ENCODE peak calls at places on chromosomes 12 and 14, in four cellular contexts. K, W, T and F are unnamed samples.

GRCh38 chr12:106918746-106919145 is 37.0 kb upstream of the TMEM263 start:
- DNase-seq in K (peak; percentile 9), W (no peak), T (no peak), F (no peak)

GRCh38 chr12:107631715-107632114 is 53.9 kb upstream of the PWP1 start:
- DNase-seq in K (no peak), W (no peak), T (no peak), F (no peak)

GRCh38 chr14:68888883-68889282 is 90.2 kb downstream of the ACTN1 start:
- DNase-seq in K (no peak), W (no peak), T (no peak), F (no peak)

GRCh38 chr14:92922155-92922735 is 705 bp upstream of the CHGA start:
- DNase-seq in K (no peak), W (no peak), T (no peak), F (no peak)

GRCh38 chr12:110917467-110917866 is 2.9 kb downstream of the MYL2 start:
- DNase-seq in K (peak; percentile 63), W (no peak), T (no peak), F (no peak)

GRCh38 chr12:67578976-67579661 is 69.4 kb upstream of the DYRK2 start:
- DNase-seq in K (peak; percentile 8), W (no peak), T (no peak), F (no peak)

GRCh38 chr14:79699206-79699605 is 512.1 kb downstream of the DIO2 start:
- DNase-seq in K (no peak), W (no peak), T (no peak), F (no peak)

GRCh38 chr12:119980247-119980646 is 8.8 kb upstream of the BICDL1 start:
- DNase-seq in K (no peak), W (no peak), T (no peak), F (no peak)

GRCh38 chr14:35347323-35348043 is 55.3 kb downstream of the PSMA6 start:
- DNase-seq in K (no peak), W (no peak), T (no peak), F (peak; percentile 58)

GRCh38 chr12:100699209-100699608 is 95.4 kb upstream of the ANO4 start:
- DNase-seq in K (no peak), W (no peak), T (no peak), F (no peak)

GRCh38 chr12:31728917-31729640 is at the start of gene AMN1:
- DNase-seq in K (peak; percentile 99), W (peak; percentile 99), T (peak; percentile 100), F (peak; percentile 100)

GRCh38 chr12:10153271-10154144 is 18.4 kb downstream of the OLR1 start:
- DNase-seq in K (peak; percentile 62), W (peak; percentile 87), T (peak; percentile 42), F (peak; percentile 74)

GRCh38 chr12:90280564-90281058 is 572.0 kb upstream of the ATP2B1 start:
- DNase-seq in K (peak; percentile 69), W (no peak), T (no peak), F (no peak)

GRCh38 chr14:68669644-68670343 is 123.1 kb downstream of the ZFP36L1 start:
- DNase-seq in K (no peak), W (peak; percentile 77), T (peak; percentile 59), F (no peak)

GRCh38 chr12:110745632-110746284 is 3.1 kb upstream of the PPP1CC start:
- DNase-seq in K (peak; percentile 25), W (no peak), T (no peak), F (no peak)

GRCh38 chr12:153080-153746 is 60.7 kb downstream of the SLC6A12 start:
- DNase-seq in K (peak; percentile 44), W (no peak), T (peak; percentile 38), F (peak; percentile 77)

GRCh38 chr12:164207-164606 is 49.8 kb downstream of the SLC6A12 start:
- DNase-seq in K (no peak), W (no peak), T (no peak), F (no peak)

GRCh38 chr14:103232338-103232808 is 101.7 kb upstream of the EIF5 start:
- DNase-seq in K (no peak), W (no peak), T (no peak), F (peak; percentile 65)

GRCh38 chr12:45587877-45588530 is 141.5 kb upstream of the ARID2 start:
- DNase-seq in K (no peak), W (no peak), T (no peak), F (no peak)

GRCh38 chr12:131163189-131163738 is 209.6 kb downstream of the ADGRD1 start:
- DNase-seq in K (no peak), W (no peak), T (no peak), F (no peak)

GRCh38 chr12:48779869-48780268 is 9.0 kb downstream of the ADCY6 start:
- DNase-seq in K (peak; percentile 77), W (no peak), T (peak; percentile 62), F (no peak)

GRCh38 chr12:103558879-103559278 is 28.2 kb upstream of the STAB2 start:
- DNase-seq in K (no peak), W (no peak), T (no peak), F (no peak)

GRCh38 chr12:65779091-65779642 is 45.1 kb upstream of the HMGA2 start:
- DNase-seq in K (peak; percentile 51), W (no peak), T (no peak), F (no peak)

GRCh38 chr14:65686761-65687160 is 274.2 kb downstream of the FUT8 start:
- DNase-seq in K (peak; percentile 3), W (no peak), T (no peak), F (no peak)

GRCh38 chr12:52181757-52182156 is 10.1 kb downstream of the KRT80 start:
- DNase-seq in K (peak; percentile 66), W (no peak), T (no peak), F (no peak)

GRCh38 chr14:50082784-50083466 is 33.4 kb downstream of the VCPKMT start:
- DNase-seq in K (peak; percentile 51), W (no peak), T (no peak), F (no peak)

GRCh38 chr12:3077572-3078081 is 448 bp downstream of the TSPAN9 start:
- DNase-seq in K (peak; percentile 34), W (no peak), T (peak; percentile 27), F (peak; percentile 49)

GRCh38 chr12:115771601-115772000 is 505.9 kb downstream of the MED13L start:
- DNase-seq in K (no peak), W (no peak), T (no peak), F (no peak)

GRCh38 chr12:115770643-115771042 is 506.9 kb downstream of the MED13L start:
- DNase-seq in K (no peak), W (no peak), T (no peak), F (no peak)

GRCh38 chr12:115767921-115768320 is 509.6 kb downstream of the MED13L start:
- DNase-seq in K (no peak), W (no peak), T (no peak), F (no peak)

GRCh38 chr12:115774148-115774905 is 503.2 kb downstream of the MED13L start:
- DNase-seq in K (no peak), W (no peak), T (no peak), F (peak; percentile 28)

DNA sequence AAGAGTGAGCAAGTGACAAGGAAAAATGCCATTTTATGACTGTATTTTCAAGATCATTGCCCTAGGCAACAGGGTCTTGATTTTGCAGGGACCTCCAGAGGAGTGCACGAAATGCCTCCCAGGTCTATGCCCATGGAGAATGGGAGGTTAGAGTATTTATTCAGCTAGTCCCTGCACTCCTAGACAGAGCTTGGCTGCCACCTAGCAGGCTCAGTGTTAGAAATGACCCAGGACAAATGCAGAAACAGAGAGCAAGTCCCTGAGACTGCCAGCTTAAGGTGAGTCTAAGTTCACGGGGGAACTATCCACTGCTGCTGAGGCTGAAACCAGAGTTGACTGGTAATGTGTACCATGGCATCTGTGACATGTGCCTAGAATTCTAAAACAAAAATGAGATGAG is 506.4 kb downstream of the MED13L start:
- DNase-seq in K (peak; percentile 12), W (no peak), T (no peak), F (peak; percentile 43)
- TF ChIP-seq CTCF in K (peak; percentile 9), W (no peak), T (no peak), F (no peak)

DNA sequence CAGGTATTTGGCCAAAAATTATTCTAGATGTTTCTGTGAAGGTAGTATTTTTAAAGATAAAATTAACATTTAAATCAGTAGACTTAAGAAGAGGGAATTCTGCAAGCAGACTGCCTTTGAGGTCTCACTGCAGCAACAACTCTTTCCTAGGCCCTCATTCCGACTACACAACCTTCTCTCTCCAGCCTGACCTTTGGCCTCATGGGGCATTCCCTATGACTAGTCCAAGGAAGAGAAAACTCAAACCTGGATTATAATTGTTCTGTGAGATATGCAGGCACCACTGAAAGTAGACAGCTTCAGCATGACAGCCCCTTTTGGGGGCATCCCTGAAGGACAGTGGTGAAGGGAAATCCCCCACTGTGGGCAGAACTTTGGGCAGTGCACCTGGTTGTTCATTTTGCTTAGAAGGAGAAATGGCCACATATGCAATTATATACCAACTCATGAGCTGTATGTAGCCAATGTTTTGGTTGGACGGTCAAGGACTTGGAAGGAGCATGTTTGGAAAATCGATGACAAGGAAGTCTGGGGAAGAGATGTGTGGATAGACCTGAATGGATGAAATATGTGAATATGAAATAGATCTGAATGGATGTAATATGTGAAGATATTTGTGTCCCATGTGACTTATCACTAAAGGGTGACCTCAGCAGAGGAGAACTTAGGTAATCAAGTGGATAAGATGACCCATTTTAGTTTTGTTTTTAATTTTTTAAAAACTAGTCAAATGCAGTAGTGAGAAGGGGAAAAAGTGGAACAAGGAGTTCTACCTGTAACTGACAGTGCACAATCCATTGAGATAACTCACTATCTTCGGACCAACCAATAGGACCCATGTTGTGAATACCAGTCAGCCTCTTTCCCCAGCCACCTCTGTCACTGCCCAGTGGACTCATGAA is 233.3 kb upstream of the FOXN3 start:
- DNase-seq in K (no peak), W (no peak), T (no peak), F (no peak)
- H3K4me3 ChIP-seq in K (no peak overlapping the region), W (no peak overlapping the region), T (no peak overlapping the region), F (no peak overlapping the region)

GRCh38 chr12:77537648-77538047 is 293.0 kb upstream of the NAV3 start:
- DNase-seq in K (peak; percentile 57), W (no peak), T (no peak), F (no peak)

GRCh38 chr12:77535734-77536133 is 295.0 kb upstream of the NAV3 start:
- DNase-seq in K (no peak), W (no peak), T (no peak), F (no peak)

DNA sequence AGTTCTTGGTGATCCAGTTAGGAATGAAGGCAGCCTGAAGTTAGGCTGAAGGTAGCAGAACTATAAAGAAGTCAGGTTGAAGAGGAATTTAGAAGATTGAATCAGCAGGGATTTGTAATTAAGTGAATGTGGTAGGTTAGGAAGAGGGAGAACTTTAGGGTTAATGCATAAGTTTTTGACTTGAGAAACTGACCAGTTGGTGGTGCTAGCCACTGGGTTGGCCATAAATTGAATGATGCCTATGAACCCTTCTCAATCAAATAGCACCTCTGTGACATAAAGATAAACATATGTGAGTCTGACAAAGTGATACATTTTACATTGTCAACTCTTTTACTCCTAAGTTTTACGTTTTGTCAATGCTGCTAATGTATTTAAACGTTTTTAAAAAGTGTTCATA is 290.6 kb upstream of the NAV3 start:
- DNase-seq in K (no peak), W (no peak), T (no peak), F (no peak)
- TF ChIP-seq CTCF in K (no peak), W (no peak), T (no peak), F (no peak)

DNA sequence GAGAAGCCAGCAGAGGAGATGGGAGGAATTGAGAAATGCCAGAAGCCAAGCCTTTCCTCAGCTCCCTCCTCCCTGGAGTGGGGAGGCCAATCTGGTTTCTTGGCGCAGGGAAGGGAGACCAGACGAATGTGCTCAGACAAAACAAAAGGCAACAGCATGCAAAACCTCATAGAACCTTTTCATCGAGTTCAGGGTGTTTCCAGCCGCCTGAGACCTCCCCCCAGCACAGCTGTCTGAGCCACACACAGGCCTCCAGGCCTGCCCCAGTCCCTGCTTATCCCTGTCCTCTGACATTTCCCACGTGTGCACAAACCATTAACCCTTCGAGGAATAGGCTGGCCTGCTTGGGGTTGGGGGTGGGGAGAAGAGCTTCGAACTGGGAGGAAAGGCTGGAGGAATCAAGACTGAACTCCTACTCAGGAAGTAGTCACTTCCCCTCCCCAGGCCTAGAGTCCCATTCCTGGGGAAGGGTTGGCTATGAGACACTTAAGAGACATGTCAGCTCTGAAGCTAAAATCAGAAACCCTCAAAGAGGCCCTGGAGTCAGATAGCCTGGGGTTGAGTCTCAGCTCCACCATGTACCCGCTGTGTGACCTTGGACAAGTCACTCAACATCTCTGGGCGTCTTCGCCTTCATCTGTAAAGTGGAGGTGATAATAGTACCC is 10.7 kb downstream of the TBX3 start:
- DNase-seq in K (peak; percentile 66), W (no peak), T (no peak), F (no peak)
- H3K4me3 ChIP-seq in K (peak overlapping the region; percentile 9), W (no peak overlapping the region), T (no peak overlapping the region), F (no peak overlapping the region)